ENCODE peak calls at places on chromosomes 6 and 20, in six cellular contexts. A is NCI-H774; S is stimulated activated CD4-positive, alpha-beta T cell treated with anti-CD3 and anti-CD28 coated beads, Interleukin-4, amount 100 ng/mL, for 24 hours; G is activated T-cell treated with anti-CD3 and anti-CD28 coated beads for 48 hours; K is brain microvascular endothelial cell; T is sigmoid colon. C is an unnamed sample.

GRCh38 chr6:41080623-41081022 is 7.8 kb downstream of the NFYA start:
- DNase-seq in A (no peak), S (no peak), G (no peak), K (no peak), T (no peak), C (no peak)

GRCh38 chr6:54916858-54917257 is 70.3 kb downstream of the FAM83B start:
- DNase-seq in A (no peak), S (no peak), G (no peak), K (no peak), T (no peak), C (no peak)

GRCh38 chr6:139060332-139060731 is 31.8 kb downstream of the ABRACL start:
- DNase-seq in A (no peak), S (no peak), G (no peak), K (peak; percentile 55), T (no peak), C (no peak)

GRCh38 chr20:38184098-38184497 is 19.0 kb upstream of the TGM2 start:
- DNase-seq in A (no peak), S (no peak), G (no peak), K (no peak), T (no peak), C (no peak)

GRCh38 chr20:15375836-15376235 is 1038.4 kb upstream of the FLRT3 start:
- DNase-seq in A (no peak), S (no peak), G (no peak), K (no peak), T (no peak), C (no peak)

GRCh38 chr6:108712946-108713345 is 135.3 kb upstream of the ARMC2 start:
- DNase-seq in A (no peak), S (no peak), G (no peak), K (no peak), T (no peak), C (no peak)

GRCh38 chr20:59776626-59777320 is 156.7 kb downstream of the SYCP2 start:
- DNase-seq in A (no peak), S (no peak), G (no peak), K (no peak), T (peak; percentile 32), C (no peak)

GRCh38 chr6:128064540-128064895 is 163.7 kb upstream of the THEMIS start:
- DNase-seq in A (no peak), S (no peak), G (no peak), K (no peak), T (no peak), C (no peak)

GRCh38 chr6:155188707-155189496 is 74.9 kb upstream of the CLDN20 start:
- DNase-seq in A (no peak), S (peak; percentile 18), G (no peak), K (peak; percentile 87), T (no peak), C (no peak)

GRCh38 chr20:50632236-50632635 is 59.1 kb downstream of the RIPOR3 start:
- DNase-seq in A (no peak), S (no peak), G (no peak), K (no peak), T (no peak), C (no peak)

GRCh38 chr6:43386492-43386891 is 17.0 kb upstream of the ZNF318 start:
- DNase-seq in A (no peak), S (no peak), G (no peak), K (no peak), T (no peak), C (no peak)

GRCh38 chr6:46044876-46045617 is 29.4 kb upstream of the CLIC5 start:
- DNase-seq in A (no peak), S (no peak), G (no peak), K (peak; percentile 92), T (no peak), C (no peak)

GRCh38 chr6:13390658-13391057 is 62.3 kb upstream of the TBC1D7 start:
- DNase-seq in A (no peak), S (no peak), G (no peak), K (no peak), T (no peak), C (no peak)

GRCh38 chr6:131164506-131164905 is 29.2 kb downstream of the AKAP7 start:
- DNase-seq in A (no peak), S (no peak), G (no peak), K (no peak), T (no peak), C (no peak)

GRCh38 chr20:47133809-47134456 is 222.6 kb downstream of the ZMYND8 start:
- DNase-seq in A (no peak), S (no peak), G (no peak), K (peak; percentile 62), T (peak; percentile 59), C (no peak)

GRCh38 chr20:38840053-38840893 is 34.8 kb downstream of the PPP1R16B start:
- DNase-seq in A (no peak), S (peak; percentile 55), G (peak; percentile 41), K (no peak), T (no peak), C (no peak)

GRCh38 chr6:75922226-75922625 is 150.2 kb downstream of the IMPG1 start:
- DNase-seq in A (no peak), S (no peak), G (no peak), K (peak; percentile 42), T (no peak), C (no peak)

GRCh38 chr6:25254671-25255070 is 24.5 kb upstream of the CARMIL1 start:
- DNase-seq in A (no peak), S (no peak), G (no peak), K (no peak), T (no peak), C (no peak)

GRCh38 chr20:58019850-58020625 is 208.4 kb downstream of the ANKRD60 start:
- DNase-seq in A (no peak), S (no peak), G (no peak), K (no peak), T (no peak), C (no peak)

GRCh38 chr6:12909828-12910227 is 193.3 kb downstream of the PHACTR1 start:
- DNase-seq in A (no peak), S (no peak), G (no peak), K (no peak), T (no peak), C (no peak)

GRCh38 chr20:59948828-59949720 is 8.9 kb downstream of the FAM217B start:
- DNase-seq in A (peak; percentile 52), S (peak; percentile 25), G (no peak), K (peak; percentile 45), T (no peak), C (peak; percentile 58)

GRCh38 chr20:64253000-64253383 is 2.6 kb upstream of the PCMTD2 start:
- DNase-seq in A (no peak), S (no peak), G (no peak), K (no peak), T (no peak), C (no peak)

C was measured in DND-41.